ENCODE peak calls at places on chromosomes 13 and 19, in six cellular contexts. R is heart left ventricle, W is NB4, N is H1, B is upper lobe of left lung, V is GM12878. O is an unnamed sample.

GRCh38 chr13:51286135-51287002 is 53.1 kb upstream of the SERPINE3 start:
- DNase-seq in R (peak), W (peak), N (peak), B (peak), V (peak), O (peak)

GRCh38 chr13:106178816-106179215 is 356.6 kb downstream of the EFNB2 start:
- DNase-seq in R (no peak), W (no peak), N (no peak), B (no peak), V (no peak), O (no peak)

GRCh38 chr13:98222816-98223215 is 45.7 kb upstream of the RNF113B start:
- DNase-seq in R (no peak), W (no peak), N (no peak), B (no peak), V (no peak), O (no peak)

GRCh38 chr19:27974082-27974513 is 1238.9 kb downstream of the UQCRFS1 start:
- DNase-seq in R (no peak), W (peak), N (no peak), B (no peak), V (peak), O (no peak)

GRCh38 chr13:43377149-43377548 is 353.8 kb downstream of the DNAJC15 start:
- DNase-seq in R (peak), W (no peak), N (no peak), B (no peak), V (no peak), O (no peak)

GRCh38 chr19:31297991-31298390 is 51.2 kb downstream of the TSHZ3 start:
- DNase-seq in R (no peak), W (no peak), N (no peak), B (no peak), V (no peak), O (no peak)

GRCh38 chr13:102597029-102598015 is 536 bp downstream of the TPP2 start:
- DNase-seq in R (peak), W (peak), N (no peak), B (peak), V (no peak), O (peak)

GRCh38 chr19:21677696-21678418 is 89.5 kb downstream of the ZNF100 start:
- DNase-seq in R (peak), W (no peak), N (no peak), B (no peak), V (no peak), O (no peak)

GRCh38 chr13:21933001-21933400 is 262.1 kb downstream of the FGF9 start:
- DNase-seq in R (no peak), W (no peak), N (no peak), B (no peak), V (no peak), O (no peak)

GRCh38 chr13:87821512-87821911 is 150.3 kb downstream of the SLITRK5 start:
- DNase-seq in R (no peak), W (peak), N (no peak), B (no peak), V (no peak), O (no peak)

GRCh38 chr19:11849264-11849615 is 714 bp downstream of the ZNF439 start:
- DNase-seq in R (no peak), W (peak), N (no peak), B (no peak), V (no peak), O (no peak)
- H3K4me3 ChIP-seq in R (peak), W (peak), N (no peak), B (peak), V (peak), O (peak)

DNA sequence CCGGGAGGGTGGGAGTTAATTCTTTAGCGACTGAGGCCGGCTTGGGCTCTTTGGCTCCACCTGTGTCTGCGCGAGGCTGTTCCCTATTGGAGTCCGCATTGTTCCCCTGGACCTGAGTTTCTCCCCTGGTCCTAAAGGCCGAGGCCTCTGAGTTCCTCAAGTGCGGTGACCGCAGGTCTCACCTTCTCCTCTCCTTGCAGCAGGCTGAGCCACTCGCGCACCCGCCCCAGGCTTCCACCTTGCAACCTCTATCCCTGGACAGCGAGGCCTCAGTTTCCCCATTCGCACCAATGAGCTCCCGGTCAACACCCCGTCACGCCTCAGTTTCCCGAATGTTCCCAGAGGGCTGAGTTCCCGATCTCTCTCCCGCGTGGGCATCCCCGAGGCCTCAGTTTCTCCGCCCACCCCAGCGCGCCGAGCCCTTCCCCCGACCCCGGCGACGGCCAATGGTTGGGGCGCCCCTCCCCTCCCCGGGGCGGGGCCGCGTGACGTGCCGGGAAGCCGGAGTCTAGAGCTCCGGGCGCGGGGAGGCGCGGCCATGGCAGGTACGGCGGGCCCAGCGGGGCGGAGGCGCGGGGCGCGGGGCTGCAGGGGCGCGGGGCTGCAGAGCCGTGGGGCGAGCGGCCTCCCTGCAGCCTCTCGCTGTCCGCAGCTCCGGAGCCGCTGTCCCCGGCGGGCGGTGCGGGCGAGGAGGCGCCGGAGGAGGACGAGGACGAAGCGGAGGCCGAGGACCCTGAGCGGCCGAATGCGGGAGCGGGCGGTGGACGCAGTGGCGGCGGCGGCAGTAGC is at the start of gene MPND:
- DNase-seq in R (peak), W (peak), N (no peak), B (peak), V (peak), O (peak)
- TF ChIP-seq CTCF in R (no peak), W (no peak), N (peak), B (no peak), V (peak), O (no peak)

GRCh38 chr13:44575741-44576395 is at the start of gene TSC22D1:
- DNase-seq in R (peak), W (peak), N (no peak), B (peak), V (no peak), O (peak)

GRCh38 chr13:44575035-44575434 is 1.1 kb downstream of the TSC22D1 start:
- DNase-seq in R (no peak), W (no peak), N (no peak), B (no peak), V (no peak), O (no peak)

GRCh38 chr13:44577236-44578063 is 1.3 kb upstream of the TSC22D1 start:
- DNase-seq in R (peak), W (peak), N (peak), B (peak), V (peak), O (peak)

GRCh38 chr13:44578064-44578394 is 1.9 kb upstream of the TSC22D1 start:
- DNase-seq in R (no peak), W (no peak), N (no peak), B (peak), V (no peak), O (no peak)

DNA sequence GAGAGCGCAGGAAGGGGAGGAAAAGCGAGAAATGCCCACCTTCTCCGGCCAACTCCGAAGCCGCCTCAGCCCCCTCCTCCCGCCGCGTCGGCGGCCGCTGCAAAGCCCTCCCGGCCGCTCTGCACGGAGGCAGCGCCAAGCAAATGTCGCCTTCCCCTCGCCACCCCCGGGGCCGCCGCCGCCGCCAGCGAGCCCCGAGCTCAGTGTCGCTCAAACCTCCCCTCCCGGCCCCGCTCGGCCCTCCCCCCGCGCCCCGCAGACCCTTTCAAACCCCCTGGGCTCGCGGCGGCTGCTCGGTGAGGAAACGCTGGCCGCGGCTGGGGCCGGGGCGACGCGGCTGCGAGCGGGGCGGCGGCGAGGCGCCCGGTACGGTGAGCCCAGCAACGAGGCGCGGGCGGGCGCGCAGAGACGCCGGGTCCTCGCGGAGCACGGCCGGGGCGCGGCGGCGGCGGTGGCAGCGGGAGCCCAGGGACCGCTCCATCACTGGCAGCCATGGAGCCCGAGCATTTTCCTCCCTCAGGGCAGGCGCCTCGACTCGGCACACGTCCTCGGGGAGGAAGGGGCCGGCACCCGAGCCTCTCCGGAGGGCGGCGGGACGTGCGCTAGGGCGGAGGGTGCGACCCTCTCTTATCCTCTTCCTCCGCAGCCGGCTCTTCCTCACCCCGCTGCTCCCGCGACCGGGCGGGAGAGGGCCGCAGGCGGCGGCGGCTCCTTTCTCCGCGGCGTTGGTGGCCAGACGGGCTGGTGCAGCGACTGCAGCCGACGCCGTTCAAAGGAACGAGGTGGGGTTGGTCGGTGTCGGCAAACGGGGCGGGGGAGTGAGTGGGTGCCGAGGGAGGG is 486 bp upstream of the TSC22D1 start:
- DNase-seq in R (peak), W (peak), N (no peak), B (no peak), V (no peak), O (peak)
- TF ChIP-seq POLR2A in R (no peak), W (no peak), N (no peak), B (no peak), V (peak), O (no peak)

GRCh38 chr19:4636761-4637160 is 2.6 kb upstream of the TNFAIP8L1 start:
- DNase-seq in R (no peak), W (no peak), N (no peak), B (no peak), V (no peak), O (no peak)
- H3K4me3 ChIP-seq in R (peak), W (no peak), N (peak), B (peak), V (peak), O (no peak)

GRCh38 chr13:26011996-26012688 is 39.7 kb downstream of the SHISA2 start:
- DNase-seq in R (no peak), W (no peak), N (no peak), B (no peak), V (no peak), O (no peak)
- TF ChIP-seq CTCF in R (no peak), W (no peak), N (no peak), B (no peak), V (no peak), O (no peak)

DNA sequence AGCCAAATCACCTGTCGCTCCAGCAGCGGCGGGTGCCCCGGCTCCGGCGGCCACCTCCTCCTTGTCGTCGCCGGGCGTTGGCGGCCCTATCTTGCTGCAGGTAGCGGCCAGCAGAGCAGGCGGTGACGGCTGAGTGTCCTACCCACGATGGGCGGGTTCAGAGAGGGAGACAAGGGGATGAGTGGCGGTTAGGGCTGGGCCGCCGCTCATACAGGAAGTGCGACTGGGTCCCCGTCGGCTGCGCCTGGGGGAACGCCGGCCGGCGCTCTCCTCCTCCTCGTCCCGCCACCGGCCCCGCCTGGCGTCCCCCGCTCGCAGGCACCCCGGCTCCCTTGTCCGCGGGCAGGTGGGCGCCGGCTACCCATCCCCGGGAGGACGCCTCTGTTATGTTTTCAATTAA is 1692.0 kb downstream of the SLITRK5 start:
- DNase-seq in R (no peak), W (no peak), N (no peak), B (no peak), V (no peak), O (no peak)
- TF ChIP-seq POLR2A in R (no peak), W (no peak), N (no peak), B (no peak), V (no peak), O (no peak)

O was measured in lower leg skin.